ENCODE peak calls at places on chromosomes 4 and X, in ten cellular contexts. One of them, this sample, is unnamed.

GRCh38 chrX:9794495-9794894 is 8.3 kb downstream of the SHROOM2 start:
- DNase-seq in heart left ventricle: no peak
- DNase-seq in endothelial cell of umbilical vein: no peak
- DNase-seq in cardiac muscle cell: no peak
- DNase-seq in suprapubic skin: no peak
- DNase-seq in GM12878: no peak
- DNase-seq in Calu3: no peak
- DNase-seq in tibial artery: no peak
- DNase-seq in HCT116: no peak
- DNase-seq in esophagus muscularis mucosa: no peak
- DNase-seq in this sample: no peak

GRCh38 chr4:6198278-6198677 is 2.1 kb downstream of the JAKMIP1 start:
- DNase-seq in heart left ventricle: no peak
- DNase-seq in endothelial cell of umbilical vein: no peak
- DNase-seq in cardiac muscle cell: no peak
- DNase-seq in suprapubic skin: peak
- DNase-seq in GM12878: no peak
- DNase-seq in Calu3: no peak
- DNase-seq in tibial artery: peak
- DNase-seq in HCT116: no peak
- DNase-seq in esophagus muscularis mucosa: no peak
- DNase-seq in this sample: no peak

GRCh38 chrX:149453030-149453429 is 52.1 kb downstream of the IDS start:
- DNase-seq in heart left ventricle: no peak
- DNase-seq in endothelial cell of umbilical vein: peak
- DNase-seq in cardiac muscle cell: peak
- DNase-seq in suprapubic skin: no peak
- DNase-seq in GM12878: no peak
- DNase-seq in Calu3: peak
- DNase-seq in tibial artery: no peak
- DNase-seq in HCT116: peak
- DNase-seq in esophagus muscularis mucosa: no peak
- DNase-seq in this sample: no peak

GRCh38 chrX:37871626-37872302 is 24.4 kb upstream of the DYNLT3 start:
- DNase-seq in heart left ventricle: peak
- DNase-seq in endothelial cell of umbilical vein: peak
- DNase-seq in cardiac muscle cell: peak
- DNase-seq in suprapubic skin: no peak
- DNase-seq in GM12878: no peak
- DNase-seq in Calu3: peak
- DNase-seq in tibial artery: peak
- DNase-seq in HCT116: peak
- DNase-seq in esophagus muscularis mucosa: no peak
- DNase-seq in this sample: no peak

GRCh38 chr4:7759221-7759620 is 180.4 kb downstream of the AFAP1 start:
- DNase-seq in heart left ventricle: no peak
- DNase-seq in endothelial cell of umbilical vein: no peak
- DNase-seq in cardiac muscle cell: no peak
- DNase-seq in suprapubic skin: no peak
- DNase-seq in GM12878: no peak
- DNase-seq in Calu3: no peak
- DNase-seq in tibial artery: no peak
- DNase-seq in HCT116: no peak
- DNase-seq in esophagus muscularis mucosa: no peak
- DNase-seq in this sample: no peak

GRCh38 chrX:16848541-16848940 is 21.6 kb downstream of the RBBP7 start:
- DNase-seq in heart left ventricle: no peak
- DNase-seq in endothelial cell of umbilical vein: no peak
- DNase-seq in cardiac muscle cell: no peak
- DNase-seq in suprapubic skin: no peak
- DNase-seq in GM12878: no peak
- DNase-seq in Calu3: no peak
- DNase-seq in tibial artery: no peak
- DNase-seq in HCT116: no peak
- DNase-seq in esophagus muscularis mucosa: no peak
- DNase-seq in this sample: no peak

GRCh38 chrX:100731441-100732281 is at the start of gene SYTL4:
- DNase-seq in heart left ventricle: peak
- DNase-seq in endothelial cell of umbilical vein: peak
- DNase-seq in cardiac muscle cell: no peak
- DNase-seq in suprapubic skin: peak
- DNase-seq in GM12878: no peak
- DNase-seq in Calu3: peak
- DNase-seq in tibial artery: peak
- DNase-seq in HCT116: peak
- DNase-seq in esophagus muscularis mucosa: no peak
- DNase-seq in this sample: peak

GRCh38 chr4:172095161-172095560 is 282.0 kb downstream of the GALNTL6 start:
- DNase-seq in heart left ventricle: no peak
- DNase-seq in endothelial cell of umbilical vein: no peak
- DNase-seq in cardiac muscle cell: no peak
- DNase-seq in suprapubic skin: no peak
- DNase-seq in GM12878: no peak
- DNase-seq in Calu3: no peak
- DNase-seq in tibial artery: no peak
- DNase-seq in HCT116: no peak
- DNase-seq in esophagus muscularis mucosa: no peak
- DNase-seq in this sample: no peak

GRCh38 chr4:113455081-113455480 is 306.5 kb downstream of the CAMK2D start:
- DNase-seq in heart left ventricle: no peak
- DNase-seq in endothelial cell of umbilical vein: no peak
- DNase-seq in cardiac muscle cell: no peak
- DNase-seq in suprapubic skin: no peak
- DNase-seq in GM12878: no peak
- DNase-seq in Calu3: no peak
- DNase-seq in tibial artery: no peak
- DNase-seq in HCT116: no peak
- DNase-seq in esophagus muscularis mucosa: no peak
- DNase-seq in this sample: no peak

GRCh38 chr4:60502733-60503132 is 697.4 kb upstream of the ADGRL3 start:
- DNase-seq in heart left ventricle: no peak
- DNase-seq in endothelial cell of umbilical vein: no peak
- DNase-seq in cardiac muscle cell: no peak
- DNase-seq in suprapubic skin: no peak
- DNase-seq in GM12878: no peak
- DNase-seq in Calu3: no peak
- DNase-seq in tibial artery: no peak
- DNase-seq in HCT116: no peak
- DNase-seq in esophagus muscularis mucosa: no peak
- DNase-seq in this sample: no peak
- TF ChIP-seq CTCF in heart left ventricle: no peak
- TF ChIP-seq CTCF in endothelial cell of umbilical vein: no peak
- TF ChIP-seq CTCF in cardiac muscle cell: no peak
- TF ChIP-seq CTCF in suprapubic skin: no peak
- TF ChIP-seq CTCF in GM12878: no peak
- TF ChIP-seq CTCF in Calu3: no peak
- TF ChIP-seq CTCF in tibial artery: no peak
- TF ChIP-seq CTCF in HCT116: no peak
- TF ChIP-seq CTCF in esophagus muscularis mucosa: no peak
- TF ChIP-seq CTCF in this sample: no peak

DNA sequence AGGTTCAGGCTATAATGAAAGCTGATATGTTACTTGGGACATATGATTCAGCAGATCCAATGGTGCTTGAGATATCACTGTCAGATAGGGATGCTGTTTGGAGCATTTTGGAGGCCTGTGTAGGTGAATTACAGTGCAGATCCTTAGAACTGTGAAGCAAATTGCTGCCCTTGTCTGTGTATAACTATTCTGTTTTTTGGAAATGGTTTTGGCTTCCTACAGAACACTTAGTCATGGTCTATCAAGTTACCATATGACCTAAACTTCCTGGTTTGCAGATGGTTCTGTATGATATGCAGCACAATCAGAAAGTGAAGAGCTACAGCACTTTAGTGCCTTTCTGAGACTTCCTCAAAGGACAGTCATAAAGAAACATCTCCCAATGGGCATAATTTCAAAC is 688.6 kb downstream of the SH3BGRL start:
- DNase-seq in heart left ventricle: no peak
- DNase-seq in endothelial cell of umbilical vein: no peak
- DNase-seq in cardiac muscle cell: no peak
- DNase-seq in suprapubic skin: no peak
- DNase-seq in GM12878: no peak
- DNase-seq in Calu3: no peak
- DNase-seq in tibial artery: no peak
- DNase-seq in HCT116: no peak
- DNase-seq in esophagus muscularis mucosa: no peak
- DNase-seq in this sample: no peak
- TF ChIP-seq CTCF in heart left ventricle: no peak
- TF ChIP-seq CTCF in endothelial cell of umbilical vein: no peak
- TF ChIP-seq CTCF in cardiac muscle cell: no peak
- TF ChIP-seq CTCF in suprapubic skin: no peak
- TF ChIP-seq CTCF in GM12878: no peak
- TF ChIP-seq CTCF in Calu3: no peak
- TF ChIP-seq CTCF in tibial artery: no peak
- TF ChIP-seq CTCF in HCT116: no peak
- TF ChIP-seq CTCF in esophagus muscularis mucosa: no peak
- TF ChIP-seq CTCF in this sample: no peak

DNA sequence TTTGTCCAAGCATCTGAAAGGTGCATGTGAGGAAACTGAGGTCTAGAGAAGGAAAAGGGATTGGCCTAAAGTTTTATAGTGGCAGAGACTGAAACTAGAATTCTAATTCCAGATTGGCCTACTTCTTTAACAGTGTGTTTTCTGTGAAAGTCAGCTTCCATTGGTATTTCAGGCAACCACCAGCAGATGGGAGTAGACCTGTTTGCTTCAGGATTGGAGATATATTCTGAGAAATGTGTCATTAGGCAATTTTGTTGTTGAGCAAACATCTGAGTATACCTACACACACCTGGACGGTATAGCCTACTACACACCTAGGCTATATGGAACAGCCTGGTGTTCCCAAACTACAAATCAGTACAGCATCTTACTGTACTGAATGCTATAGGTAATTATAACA is 207.3 kb upstream of the RADX start:
- DNase-seq in heart left ventricle: no peak
- DNase-seq in endothelial cell of umbilical vein: no peak
- DNase-seq in cardiac muscle cell: no peak
- DNase-seq in suprapubic skin: no peak
- DNase-seq in GM12878: no peak
- DNase-seq in Calu3: peak
- DNase-seq in tibial artery: no peak
- DNase-seq in HCT116: peak
- DNase-seq in esophagus muscularis mucosa: no peak
- DNase-seq in this sample: no peak
- TF ChIP-seq CTCF in heart left ventricle: no peak
- TF ChIP-seq CTCF in endothelial cell of umbilical vein: no peak
- TF ChIP-seq CTCF in cardiac muscle cell: peak
- TF ChIP-seq CTCF in suprapubic skin: no peak
- TF ChIP-seq CTCF in GM12878: no peak
- TF ChIP-seq CTCF in Calu3: no peak
- TF ChIP-seq CTCF in tibial artery: no peak
- TF ChIP-seq CTCF in HCT116: peak
- TF ChIP-seq CTCF in esophagus muscularis mucosa: no peak
- TF ChIP-seq CTCF in this sample: no peak

GRCh38 chr4:25862411-25863346 is at the start of gene SEL1L3:
- DNase-seq in heart left ventricle: no peak
- DNase-seq in endothelial cell of umbilical vein: no peak
- DNase-seq in cardiac muscle cell: peak
- DNase-seq in suprapubic skin: no peak
- DNase-seq in GM12878: no peak
- DNase-seq in Calu3: peak
- DNase-seq in tibial artery: no peak
- DNase-seq in HCT116: no peak
- DNase-seq in esophagus muscularis mucosa: no peak
- DNase-seq in this sample: peak

GRCh38 chr4:25861951-25862410 is 807 bp downstream of the SEL1L3 start:
- DNase-seq in heart left ventricle: no peak
- DNase-seq in endothelial cell of umbilical vein: no peak
- DNase-seq in cardiac muscle cell: peak
- DNase-seq in suprapubic skin: no peak
- DNase-seq in GM12878: no peak
- DNase-seq in Calu3: no peak
- DNase-seq in tibial artery: no peak
- DNase-seq in HCT116: no peak
- DNase-seq in esophagus muscularis mucosa: no peak
- DNase-seq in this sample: peak

GRCh38 chr4:25861422-25861926 is 1.3 kb downstream of the SEL1L3 start:
- DNase-seq in heart left ventricle: no peak
- DNase-seq in endothelial cell of umbilical vein: peak
- DNase-seq in cardiac muscle cell: peak
- DNase-seq in suprapubic skin: no peak
- DNase-seq in GM12878: no peak
- DNase-seq in Calu3: no peak
- DNase-seq in tibial artery: no peak
- DNase-seq in HCT116: no peak
- DNase-seq in esophagus muscularis mucosa: no peak
- DNase-seq in this sample: no peak

GRCh38 chr4:25863906-25864418 is 1.2 kb upstream of the SEL1L3 start:
- DNase-seq in heart left ventricle: no peak
- DNase-seq in endothelial cell of umbilical vein: no peak
- DNase-seq in cardiac muscle cell: no peak
- DNase-seq in suprapubic skin: no peak
- DNase-seq in GM12878: no peak
- DNase-seq in Calu3: no peak
- DNase-seq in tibial artery: no peak
- DNase-seq in HCT116: no peak
- DNase-seq in esophagus muscularis mucosa: no peak
- DNase-seq in this sample: no peak

DNA sequence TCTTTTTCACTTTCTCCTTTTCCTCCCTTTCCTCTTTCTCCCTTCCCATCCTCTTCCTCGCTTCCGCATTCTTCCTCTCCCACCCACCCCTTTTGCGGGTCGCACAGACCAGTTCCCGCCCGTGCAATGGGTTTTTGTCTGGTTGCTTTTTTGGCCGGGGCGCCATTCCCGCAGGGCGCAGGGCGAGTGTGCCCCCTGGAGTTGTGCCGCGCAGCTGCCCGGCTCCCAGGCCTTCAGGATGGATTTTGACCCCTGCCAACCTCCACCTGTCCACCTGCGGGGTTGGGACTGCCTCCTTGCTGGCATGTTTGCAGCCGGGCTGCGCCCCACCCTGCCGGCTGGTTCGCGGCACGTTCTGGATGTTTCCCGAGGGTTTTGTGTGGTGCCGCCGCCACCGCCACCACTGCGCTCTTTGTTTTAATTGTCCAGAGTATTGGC is 578 bp upstream of the SEL1L3 start:
- DNase-seq in heart left ventricle: no peak
- DNase-seq in endothelial cell of umbilical vein: no peak
- DNase-seq in cardiac muscle cell: peak
- DNase-seq in suprapubic skin: no peak
- DNase-seq in GM12878: no peak
- DNase-seq in Calu3: peak
- DNase-seq in tibial artery: no peak
- DNase-seq in HCT116: no peak
- DNase-seq in esophagus muscularis mucosa: no peak
- DNase-seq in this sample: peak
- TF ChIP-seq CTCF in heart left ventricle: peak
- TF ChIP-seq CTCF in endothelial cell of umbilical vein: peak
- TF ChIP-seq CTCF in cardiac muscle cell: peak
- TF ChIP-seq CTCF in suprapubic skin: no peak
- TF ChIP-seq CTCF in GM12878: peak
- TF ChIP-seq CTCF in Calu3: no peak
- TF ChIP-seq CTCF in tibial artery: no peak
- TF ChIP-seq CTCF in HCT116: peak
- TF ChIP-seq CTCF in esophagus muscularis mucosa: no peak
- TF ChIP-seq CTCF in this sample: no peak

This sample was measured in GM13976.